ENCODE peak calls at places on chromosomes 2 and 18, in six cellular contexts. H is KBM-7, G is substantia nigra, Z is SHP77, K is RKO, O is neural crest cell. C is an unnamed sample.

GRCh38 chr2:190838492-190838910 is 42.1 kb upstream of the GLS start:
- DNase-seq in H (no peak), G (no peak), Z (no peak), K (no peak), O (no peak), C (no peak)

GRCh38 chr2:65049010-65049639 is 7.1 kb upstream of the CEP68 start:
- DNase-seq in H (peak), G (no peak), Z (no peak), K (peak), O (no peak), C (no peak)

GRCh38 chr2:26455801-26456700 is 21.9 kb downstream of the OTOF start:
- DNase-seq in H (peak), G (no peak), Z (no peak), K (no peak), O (no peak), C (no peak)

GRCh38 chr18:50045126-50045525 is 149.8 kb downstream of the MYO5B start:
- DNase-seq in H (no peak), G (no peak), Z (no peak), K (no peak), O (no peak), C (no peak)

GRCh38 chr18:34224423-34225217 is at the start of gene NOL4:
- DNase-seq in H (no peak), G (peak), Z (peak), K (no peak), O (peak), C (peak)

GRCh38 chr18:1906421-1906820 is 664.9 kb downstream of the METTL4 start:
- DNase-seq in H (no peak), G (no peak), Z (no peak), K (no peak), O (no peak), C (no peak)

GRCh38 chr2:74379851-74380789 is at the start of gene DCTN1:
- DNase-seq in H (no peak), G (peak), Z (peak), K (peak), O (peak), C (no peak)

GRCh38 chr2:3450385-3451031 is 68.8 kb downstream of the ADI1 start:
- DNase-seq in H (no peak), G (no peak), Z (no peak), K (no peak), O (no peak), C (no peak)

GRCh38 chr18:48905541-48905940 is 45.2 kb downstream of the SMAD7 start:
- DNase-seq in H (no peak), G (no peak), Z (no peak), K (peak), O (no peak), C (no peak)